ENCODE peak calls at places on chromosomes 6 and 20, in six cellular contexts. One of them, this sample, is unnamed.
A peak's percentile ranks its signal among the peaks of the same experiment; 100 is the strongest.

GRCh38 chr20:63103402-63104311 is 96.9 kb upstream of the BHLHE23 start:
- DNase-seq in body of pancreas: no peak
- DNase-seq in pancreas: no peak
- DNase-seq in thyroid gland: no peak
- DNase-seq in AG04450: no peak
- DNase-seq in Peyer's patch: no peak
- DNase-seq in this sample: no peak

GRCh38 chr6:12557760-12558159 is 158.8 kb upstream of the PHACTR1 start:
- DNase-seq in body of pancreas: no peak
- DNase-seq in pancreas: no peak
- DNase-seq in thyroid gland: no peak
- DNase-seq in AG04450: no peak
- DNase-seq in Peyer's patch: no peak
- DNase-seq in this sample: no peak

GRCh38 chr6:25100288-25100687 is 164.5 kb upstream of the RIPOR2 start:
- DNase-seq in body of pancreas: no peak
- DNase-seq in pancreas: no peak
- DNase-seq in thyroid gland: no peak
- DNase-seq in AG04450: no peak
- DNase-seq in Peyer's patch: no peak
- DNase-seq in this sample: no peak

GRCh38 chr20:44606725-44607441 is 24.5 kb downstream of the PKIG start:
- DNase-seq in body of pancreas: no peak
- DNase-seq in pancreas: no peak
- DNase-seq in thyroid gland: no peak
- DNase-seq in AG04450: no peak
- DNase-seq in Peyer's patch: no peak
- DNase-seq in this sample: no peak

GRCh38 chr6:132298344-132298949 is 102.8 kb downstream of the MOXD1 start:
- DNase-seq in body of pancreas: peak; percentile 21
- DNase-seq in pancreas: peak; percentile 27
- DNase-seq in thyroid gland: peak; percentile 20
- DNase-seq in AG04450: peak; percentile 37
- DNase-seq in Peyer's patch: peak; percentile 75
- DNase-seq in this sample: peak; percentile 13

GRCh38 chr20:58051367-58051766 is 177.1 kb downstream of the ANKRD60 start:
- DNase-seq in body of pancreas: no peak
- DNase-seq in pancreas: no peak
- DNase-seq in thyroid gland: no peak
- DNase-seq in AG04450: no peak
- DNase-seq in Peyer's patch: no peak
- DNase-seq in this sample: no peak

GRCh38 chr20:25624500-25624939 is 706 bp upstream of the NANP start:
- DNase-seq in body of pancreas: no peak
- DNase-seq in pancreas: no peak
- DNase-seq in thyroid gland: no peak
- DNase-seq in AG04450: no peak
- DNase-seq in Peyer's patch: no peak
- DNase-seq in this sample: peak; percentile 38

GRCh38 chr20:59604770-59605665 is 678 bp downstream of the PHACTR3 start:
- DNase-seq in body of pancreas: no peak
- DNase-seq in pancreas: no peak
- DNase-seq in thyroid gland: no peak
- DNase-seq in AG04450: no peak
- DNase-seq in Peyer's patch: no peak
- DNase-seq in this sample: no peak

GRCh38 chr20:6095409-6095808 is 27.4 kb downstream of the FERMT1 start:
- DNase-seq in body of pancreas: no peak
- DNase-seq in pancreas: no peak
- DNase-seq in thyroid gland: no peak
- DNase-seq in AG04450: no peak
- DNase-seq in Peyer's patch: no peak
- DNase-seq in this sample: no peak

GRCh38 chr6:6586671-6587526 is 1.6 kb upstream of the LY86 start:
- DNase-seq in body of pancreas: no peak
- DNase-seq in pancreas: no peak
- DNase-seq in thyroid gland: no peak
- DNase-seq in AG04450: no peak
- DNase-seq in Peyer's patch: peak; percentile 83
- DNase-seq in this sample: no peak

GRCh38 chr20:10360878-10361277 is 73.1 kb downstream of the MKKS start:
- DNase-seq in body of pancreas: no peak
- DNase-seq in pancreas: no peak
- DNase-seq in thyroid gland: no peak
- DNase-seq in AG04450: no peak
- DNase-seq in Peyer's patch: no peak
- DNase-seq in this sample: no peak

GRCh38 chr6:168058691-168059551 is 20.1 kb downstream of the FRMD1 start:
- DNase-seq in body of pancreas: no peak
- DNase-seq in pancreas: no peak
- DNase-seq in thyroid gland: no peak
- DNase-seq in AG04450: no peak
- DNase-seq in Peyer's patch: no peak
- DNase-seq in this sample: no peak

DNA sequence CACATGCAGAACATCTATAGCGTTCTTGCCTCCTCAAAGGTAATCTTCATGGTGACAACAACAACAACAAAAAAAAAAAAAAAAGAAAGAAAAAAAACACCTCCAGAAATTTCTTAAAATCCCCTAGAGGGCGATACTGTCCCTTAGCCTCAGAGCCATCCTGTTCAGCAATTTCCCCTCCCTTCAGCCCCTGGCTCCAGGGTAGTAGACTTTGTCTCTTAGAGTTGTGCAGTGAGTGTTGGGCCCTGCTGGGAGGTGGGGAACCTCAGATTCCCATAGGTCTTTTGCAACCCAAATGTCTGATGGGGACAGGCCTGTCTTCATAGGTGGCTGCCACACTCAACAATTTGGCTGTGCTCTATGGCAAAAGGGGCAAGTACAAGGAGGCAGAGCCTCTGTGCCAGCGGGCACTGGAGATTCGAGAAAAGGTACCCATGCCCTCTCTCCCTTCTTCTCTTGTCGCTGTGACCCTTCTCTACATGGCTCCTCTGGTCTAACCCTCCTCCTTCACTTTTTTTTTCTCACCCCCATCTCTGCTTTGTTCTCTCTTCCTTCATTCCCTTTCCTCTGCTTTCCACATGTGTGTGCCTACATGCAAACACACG is 6.0 kb upstream of the PTK7 start:
- DNase-seq in body of pancreas: no peak
- DNase-seq in pancreas: no peak
- DNase-seq in thyroid gland: no peak
- DNase-seq in AG04450: no peak
- DNase-seq in Peyer's patch: no peak
- DNase-seq in this sample: peak; percentile 63
- TF ChIP-seq CTCF in body of pancreas: no peak
- TF ChIP-seq CTCF in pancreas: no peak
- TF ChIP-seq CTCF in thyroid gland: no peak
- TF ChIP-seq CTCF in AG04450: peak; percentile 73
- TF ChIP-seq CTCF in Peyer's patch: no peak
- TF ChIP-seq CTCF in this sample: peak; percentile 63

GRCh38 chr6:147065786-147066185 is 138.4 kb upstream of the STXBP5 start:
- DNase-seq in body of pancreas: no peak
- DNase-seq in pancreas: no peak
- DNase-seq in thyroid gland: no peak
- DNase-seq in AG04450: no peak
- DNase-seq in Peyer's patch: peak; percentile 47
- DNase-seq in this sample: no peak

GRCh38 chr6:147067184-147067583 is 137.0 kb upstream of the STXBP5 start:
- DNase-seq in body of pancreas: no peak
- DNase-seq in pancreas: no peak
- DNase-seq in thyroid gland: no peak
- DNase-seq in AG04450: no peak
- DNase-seq in Peyer's patch: no peak
- DNase-seq in this sample: no peak

GRCh38 chr6:147061152-147061551 is 143.1 kb upstream of the STXBP5 start:
- DNase-seq in body of pancreas: no peak
- DNase-seq in pancreas: no peak
- DNase-seq in thyroid gland: no peak
- DNase-seq in AG04450: no peak
- DNase-seq in Peyer's patch: no peak
- DNase-seq in this sample: no peak

GRCh38 chr6:147060636-147061035 is 143.6 kb upstream of the STXBP5 start:
- DNase-seq in body of pancreas: no peak
- DNase-seq in pancreas: no peak
- DNase-seq in thyroid gland: no peak
- DNase-seq in AG04450: no peak
- DNase-seq in Peyer's patch: no peak
- DNase-seq in this sample: no peak

DNA sequence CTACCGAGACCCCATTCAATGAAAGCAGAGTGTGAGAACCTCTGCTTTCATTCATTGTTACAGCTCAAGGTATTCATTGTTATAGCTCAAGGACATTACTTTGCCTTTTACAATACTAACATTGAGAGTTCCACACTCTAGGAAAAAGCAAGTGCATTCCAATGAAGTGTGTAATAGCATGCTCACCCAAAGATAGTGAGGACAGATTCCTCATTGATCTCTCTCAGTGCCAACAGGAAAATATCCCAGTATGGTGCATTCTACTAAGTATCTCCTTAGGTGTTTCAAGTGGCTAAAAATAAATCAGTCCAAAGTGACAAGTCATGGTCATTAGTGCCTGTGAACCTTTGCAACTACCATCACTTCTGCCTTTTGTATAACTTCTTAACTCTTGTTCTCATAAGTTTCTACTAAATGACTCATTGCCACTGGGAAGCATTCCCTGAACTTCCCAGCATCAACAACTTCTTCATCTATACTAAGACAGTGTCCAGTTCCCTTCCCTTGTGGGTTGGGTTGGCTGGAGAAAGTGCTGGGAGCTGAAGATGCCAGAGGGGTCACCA is 140.7 kb upstream of the STXBP5 start:
- DNase-seq in body of pancreas: no peak
- DNase-seq in pancreas: no peak
- DNase-seq in thyroid gland: no peak
- DNase-seq in AG04450: peak; percentile 49
- DNase-seq in Peyer's patch: no peak
- DNase-seq in this sample: peak; percentile 20
- H3K27ac ChIP-seq in body of pancreas: peak overlapping the region; percentile 15
- H3K27ac ChIP-seq in pancreas: no peak overlapping the region
- H3K27ac ChIP-seq in thyroid gland: no peak overlapping the region
- H3K27ac ChIP-seq in AG04450: peak overlapping the region; percentile 60
- H3K27ac ChIP-seq in Peyer's patch: no peak overlapping the region
- H3K27ac ChIP-seq in this sample: no peak overlapping the region

GRCh38 chr6:97462944-97463343 is 179.9 kb upstream of the MMS22L start:
- DNase-seq in body of pancreas: no peak
- DNase-seq in pancreas: no peak
- DNase-seq in thyroid gland: no peak
- DNase-seq in AG04450: no peak
- DNase-seq in Peyer's patch: no peak
- DNase-seq in this sample: no peak

GRCh38 chr6:97469451-97469850 is 186.4 kb upstream of the MMS22L start:
- DNase-seq in body of pancreas: no peak
- DNase-seq in pancreas: no peak
- DNase-seq in thyroid gland: no peak
- DNase-seq in AG04450: no peak
- DNase-seq in Peyer's patch: no peak
- DNase-seq in this sample: no peak

GRCh38 chr6:97468981-97469380 is 186.0 kb upstream of the MMS22L start:
- DNase-seq in body of pancreas: no peak
- DNase-seq in pancreas: no peak
- DNase-seq in thyroid gland: no peak
- DNase-seq in AG04450: no peak
- DNase-seq in Peyer's patch: no peak
- DNase-seq in this sample: no peak

GRCh38 chr6:97462031-97462430 is 179.0 kb upstream of the MMS22L start:
- DNase-seq in body of pancreas: no peak
- DNase-seq in pancreas: no peak
- DNase-seq in thyroid gland: no peak
- DNase-seq in AG04450: no peak
- DNase-seq in Peyer's patch: no peak
- DNase-seq in this sample: no peak

DNA sequence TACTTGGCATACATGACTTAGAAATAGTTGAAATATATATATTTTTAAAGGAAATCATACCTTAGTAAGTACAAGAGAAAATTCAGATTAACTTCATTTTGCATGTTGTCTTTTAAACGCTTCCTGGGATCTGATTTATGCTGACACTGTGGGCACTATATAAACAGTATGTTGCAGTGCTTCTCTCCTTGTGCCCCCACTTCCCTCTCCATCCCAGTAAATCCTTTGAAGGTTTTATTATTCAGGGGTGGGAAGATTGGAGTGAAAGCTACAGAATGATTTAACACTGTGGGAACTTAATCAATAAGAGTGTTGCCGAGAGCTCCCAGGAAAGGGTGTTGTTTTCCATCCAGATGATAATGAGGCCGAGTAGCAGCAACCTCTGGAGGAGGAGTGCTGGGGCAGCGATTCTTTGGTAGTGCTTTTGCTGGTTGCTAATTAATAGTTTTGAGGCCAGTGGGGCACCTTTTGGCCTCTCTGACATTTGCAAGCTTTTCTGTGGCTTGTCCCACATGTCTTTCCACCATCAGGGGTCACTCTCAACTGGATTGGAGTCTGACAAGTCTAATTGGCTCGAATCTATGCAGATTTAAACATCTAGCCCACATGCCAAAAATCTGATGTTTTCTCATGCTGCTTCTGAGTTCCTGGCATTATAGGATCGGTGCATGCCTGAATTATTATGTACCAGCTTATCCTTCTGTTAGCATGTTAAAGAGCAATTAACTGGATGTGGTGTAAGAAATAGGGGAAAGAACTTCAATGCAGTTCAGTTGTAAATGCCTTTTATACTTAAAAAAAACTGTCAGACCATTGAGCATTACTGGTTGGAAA is 183.1 kb upstream of the MMS22L start:
- DNase-seq in body of pancreas: no peak
- DNase-seq in pancreas: no peak
- DNase-seq in thyroid gland: no peak
- DNase-seq in AG04450: no peak
- DNase-seq in Peyer's patch: no peak
- DNase-seq in this sample: no peak
- TF ChIP-seq CTCF in body of pancreas: no peak
- TF ChIP-seq CTCF in pancreas: no peak
- TF ChIP-seq CTCF in thyroid gland: no peak
- TF ChIP-seq CTCF in AG04450: no peak
- TF ChIP-seq CTCF in Peyer's patch: no peak
- TF ChIP-seq CTCF in this sample: no peak

DNA sequence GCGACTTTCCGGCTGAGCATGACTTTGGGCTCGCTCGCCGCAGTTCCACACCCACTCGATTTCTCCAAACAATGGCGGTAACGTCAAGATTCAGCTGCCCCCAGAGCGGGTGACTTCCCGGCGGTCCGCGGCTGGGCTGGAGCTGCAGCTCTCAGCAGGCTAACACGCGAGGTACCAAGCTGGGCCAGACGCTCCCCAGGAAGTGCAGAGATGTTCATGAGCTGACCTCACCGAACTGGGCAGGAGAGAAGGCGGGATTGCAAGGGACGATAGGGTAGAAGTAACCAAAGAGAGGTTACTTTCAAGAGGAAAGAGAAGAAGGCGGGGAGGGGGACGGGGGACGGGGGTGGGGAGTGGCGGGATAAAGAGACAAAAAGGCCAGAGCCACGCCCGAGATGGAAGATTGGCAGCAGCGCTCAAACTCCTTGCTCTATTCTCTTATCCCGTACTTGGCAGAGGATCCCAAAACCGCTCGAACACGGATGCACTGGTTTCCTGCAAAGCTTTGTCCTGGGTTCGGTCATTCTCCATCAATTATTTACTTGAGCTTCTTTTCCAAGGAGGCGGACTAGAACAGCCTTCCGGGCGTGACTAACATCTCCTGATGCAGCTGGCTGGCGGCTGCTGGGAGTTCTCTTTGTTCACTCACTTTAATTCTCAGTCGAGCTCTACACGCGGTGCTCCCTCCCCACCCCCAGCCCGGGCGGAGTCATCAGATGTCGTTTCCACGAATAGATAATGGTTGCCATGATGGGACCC is at the start of gene MTCL3:
- DNase-seq in body of pancreas: peak; percentile 20
- DNase-seq in pancreas: no peak
- DNase-seq in thyroid gland: no peak
- DNase-seq in AG04450: no peak
- DNase-seq in Peyer's patch: no peak
- DNase-seq in this sample: no peak
- H3K27ac ChIP-seq in body of pancreas: no peak within 1 kb of the TSS
- H3K27ac ChIP-seq in pancreas: no peak within 1 kb of the TSS
- H3K27ac ChIP-seq in thyroid gland: no peak within 1 kb of the TSS
- H3K27ac ChIP-seq in AG04450: peak within 1 kb of the TSS; percentile 12
- H3K27ac ChIP-seq in Peyer's patch: no peak within 1 kb of the TSS
- H3K27ac ChIP-seq in this sample: no peak within 1 kb of the TSS